ENCODE peak calls at places on chromosomes 13 and 19, in six cellular contexts. K, U, H, B, S and D are unnamed samples.

GRCh38 chr19:912181-913079 is 589 bp downstream of the R3HDM4 start:
- DNase-seq in U (no peak), B (no peak), K (no peak), H (no peak), S (no peak), D (no peak)

GRCh38 chr19:19134687-19135158 is 3.6 kb downstream of the TMEM161A start:
- DNase-seq in U (no peak), H (no peak), K (peak; percentile 86), S (peak; percentile 86), B (no peak), D (no peak)

GRCh38 chr13:102584423-102584822 is 12.4 kb upstream of the TPP2 start:
- DNase-seq in H (no peak), U (no peak), K (no peak), B (no peak), S (no peak), D (no peak)

GRCh38 chr19:58474997-58475713 is 997 bp upstream of the ZNF446 start:
- DNase-seq in S (no peak), B (no peak), K (no peak), U (no peak), H (no peak), D (peak; percentile 57)

GRCh38 chr19:49890349-49891311 is 6.1 kb downstream of the IL4I1 start:
- DNase-seq in S (no peak), K (no peak), H (no peak), B (peak; percentile 67), U (no peak), D (no peak)

GRCh38 chr13:113348591-113348990 is 15.3 kb downstream of the GRTP1 start:
- DNase-seq in U (no peak), B (no peak), S (no peak), K (no peak), H (no peak), D (no peak)

GRCh38 chr19:40341601-40342482 is 6.4 kb downstream of the C19orf47 start:
- DNase-seq in S (peak; percentile 84), H (no peak), U (peak; percentile 36), B (no peak), K (peak; percentile 80), D (no peak)

GRCh38 chr13:60426075-60426474 is 29.1 kb downstream of the TDRD3 start:
- DNase-seq in H (no peak), U (no peak), S (no peak), K (no peak), B (no peak), D (no peak)

GRCh38 chr13:48185018-48185417 is 48.0 kb upstream of the ITM2B start:
- DNase-seq in K (no peak), U (no peak), B (no peak), H (no peak), S (no peak), D (peak; percentile 12)

GRCh38 chr13:76976488-76976887 is 15.4 kb upstream of the CLN5 start:
- DNase-seq in U (no peak), H (no peak), K (no peak), B (no peak), S (no peak), D (peak; percentile 32)

GRCh38 chr13:29702912-29703351 is 107.4 kb upstream of the SLC7A1 start:
- DNase-seq in S (peak; percentile 38), K (peak; percentile 39), B (no peak), U (peak; percentile 44), H (no peak), D (peak; percentile 93)

GRCh38 chr19:18745012-18745735 is 45.9 kb downstream of the COMP start:
- DNase-seq in H (no peak), U (no peak), B (no peak), S (no peak), K (no peak), D (no peak)

GRCh38 chr13:36965767-36966166 is 33.4 kb downstream of the ALG5 start:
- DNase-seq in K (no peak), H (no peak), B (no peak), S (no peak), U (no peak), D (peak; percentile 83)

GRCh38 chr13:98648141-98648540 is 71.2 kb upstream of the STK24 start:
- DNase-seq in S (no peak), K (no peak), H (no peak), B (peak; percentile 59), U (no peak), D (no peak)

GRCh38 chr13:102817241-102817640 is 18.3 kb downstream of the BIVM start:
- DNase-seq in U (no peak), B (no peak), K (no peak), H (no peak), S (no peak), D (no peak)

GRCh38 chr13:41648314-41648935 is 191.1 kb downstream of the RGCC start:
- DNase-seq in S (no peak), K (no peak), B (no peak), U (no peak), H (no peak), D (no peak)

GRCh38 chr13:113901231-113901630 is 37.4 kb upstream of the GAS6 start:
- DNase-seq in U (no peak), S (no peak), K (no peak), B (no peak), H (no peak), D (peak; percentile 76)

GRCh38 chr13:113584205-113584869 is at the start of gene TFDP1:
- DNase-seq in H (peak; percentile 85), B (peak; percentile 79), S (peak; percentile 63), K (peak; percentile 66), U (peak; percentile 22), D (peak; percentile 81)

GRCh38 chr13:51449018-51449417 is 3.8 kb downstream of the INTS6 start:
- DNase-seq in K (no peak), S (no peak), H (no peak), U (no peak), B (no peak), D (no peak)

GRCh38 chr19:17647071-17648020 is 40.8 kb downstream of the UNC13A start:
- DNase-seq in B (no peak), H (no peak), K (no peak), S (no peak), U (no peak), D (no peak)

GRCh38 chr13:90070362-90070761 is 1277.1 kb upstream of the MIR17HG start:
- DNase-seq in H (no peak), B (no peak), U (no peak), K (no peak), S (no peak), D (no peak)

GRCh38 chr13:97878421-97879375 is 74.8 kb upstream of the IPO5 start:
- DNase-seq in B (no peak), H (no peak), U (no peak), S (no peak), K (no peak), D (no peak)

GRCh38 chr13:35512271-35512920 is 35.9 kb upstream of the MAB21L1 start:
- DNase-seq in U (no peak), K (no peak), S (no peak), B (no peak), H (no peak), D (peak; percentile 98)

GRCh38 chr13:109135018-109135417 is 505.6 kb downstream of the MYO16 start:
- DNase-seq in U (no peak), H (no peak), S (no peak), K (no peak), B (no peak), D (peak; percentile 13)

GRCh38 chr13:30898070-30898469 is 8.0 kb upstream of the MEDAG start:
- DNase-seq in K (no peak), S (no peak), H (no peak), B (no peak), U (no peak), D (no peak)

GRCh38 chr13:30889196-30889690 is 16.8 kb upstream of the MEDAG start:
- DNase-seq in H (no peak), S (no peak), K (no peak), B (no peak), U (no peak), D (no peak)

GRCh38 chr13:30898721-30899188 is 7.3 kb upstream of the MEDAG start:
- DNase-seq in K (peak; percentile 61), S (peak; percentile 54), B (no peak), U (peak; percentile 73), H (no peak), D (peak; percentile 99)

GRCh38 chr13:30895773-30896172 is 10.3 kb upstream of the MEDAG start:
- DNase-seq in K (no peak), S (peak; percentile 67), H (no peak), U (peak; percentile 91), B (no peak), D (peak; percentile 86)

DNA sequence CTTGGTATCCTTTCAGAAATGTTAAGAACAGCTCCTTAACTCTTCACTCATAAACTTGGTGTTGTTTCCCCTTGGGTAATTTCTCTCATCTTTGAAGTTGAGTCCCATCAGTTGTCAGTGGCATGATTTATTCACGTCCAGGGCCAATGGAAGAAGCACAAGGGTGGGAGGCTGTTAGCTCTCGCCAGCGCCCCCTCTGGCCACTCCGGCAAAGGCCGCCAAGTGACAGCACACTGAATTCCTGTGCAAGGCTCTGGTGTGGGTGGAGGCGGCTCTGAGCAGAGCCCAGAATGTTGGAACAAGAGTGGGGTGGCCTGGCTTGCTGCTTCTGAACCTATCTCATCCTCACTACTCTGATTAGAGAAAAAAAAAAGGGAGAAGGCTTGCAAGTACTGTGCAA is 13.1 kb upstream of the MEDAG start:
- DNase-seq in S (peak; percentile 81), U (peak; percentile 79), H (peak; percentile 69), K (no peak), B (no peak), D (peak; percentile 72)
- TF ChIP-seq CTCF in S (peak; percentile 8), U (peak; percentile 33), H (peak; percentile 32), K (no peak), B (peak; percentile 8), D (peak; percentile 72)

GRCh38 chr13:20475927-20476691 is 49.5 kb downstream of the CRYL1 start:
- DNase-seq in S (no peak), K (no peak), H (no peak), U (no peak), B (peak; percentile 59), D (no peak)
- H3K4me3 ChIP-seq in S (no peak overlapping the region), K (no peak overlapping the region), H (no peak overlapping the region), U (no peak overlapping the region), B (no peak overlapping the region), D (no peak overlapping the region)

GRCh38 chr19:7351861-7352260 is 3.1 kb downstream of the ARHGEF18 start:
- DNase-seq in B (no peak), S (no peak), U (no peak), H (no peak), K (no peak), D (no peak)

GRCh38 chr19:7349961-7350711 is 1.4 kb downstream of the ARHGEF18 start:
- DNase-seq in H (peak; percentile 15), U (no peak), B (peak; percentile 48), S (no peak), K (no peak), D (no peak)

GRCh38 chr19:7349231-7349591 is 474 bp downstream of the ARHGEF18 start:
- DNase-seq in K (no peak), U (no peak), H (no peak), S (no peak), B (no peak), D (no peak)

GRCh38 chr19:7346488-7346971 is 2.2 kb upstream of the ARHGEF18 start:
- DNase-seq in S (no peak), B (no peak), K (no peak), U (no peak), H (no peak), D (no peak)

GRCh38 chr19:7348587-7349230 is at the start of gene ARHGEF18:
- DNase-seq in U (peak; percentile 35), B (peak; percentile 40), K (no peak), S (no peak), H (no peak), D (no peak)
- TF ChIP-seq CTCF in U (no peak), B (no peak), K (no peak), S (no peak), H (no peak), D (no peak)

DNA sequence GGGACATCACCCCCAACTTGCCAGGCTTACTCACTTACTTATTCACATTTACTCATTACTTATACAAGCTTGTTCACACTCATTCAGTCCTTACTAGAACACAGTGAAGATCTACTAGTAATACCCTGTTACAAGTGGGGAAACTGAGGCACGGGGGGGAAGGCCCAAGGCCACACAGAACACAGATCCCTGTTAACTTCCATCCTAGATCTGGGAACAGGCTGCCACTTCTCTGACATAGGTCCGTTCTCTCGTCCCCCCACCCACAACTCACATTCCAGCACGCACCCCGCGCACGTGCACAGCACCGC is 1.5 kb upstream of the NRTN start:
- DNase-seq in U (no peak), K (no peak), B (no peak), H (no peak), S (no peak), D (no peak)
- H3K4me3 ChIP-seq in U (no peak overlapping the region), K (no peak overlapping the region), B (no peak overlapping the region), H (peak overlapping the region; percentile 34), S (peak overlapping the region; percentile 43), D (no peak overlapping the region)